ENCODE peak calls at places on chromosomes 12 and 14, in five cellular contexts. I is body of pancreas, R is adipocyte, E is amniotic epithelial cell, L is aorta. H is an unnamed sample.

GRCh38 chr14:79082883-79083282 is 912.7 kb downstream of the NRXN3 start:
- DNase-seq in I (no peak), R (no peak), E (no peak), L (no peak), H (no peak)

GRCh38 chr14:72753879-72754400 is 140.0 kb downstream of the DPF3 start:
- DNase-seq in E (no peak), I (no peak), L (no peak), R (no peak), H (no peak)

GRCh38 chr12:131452444-131452860 is 258.4 kb upstream of the SFSWAP start:
- DNase-seq in I (no peak), E (no peak), L (no peak), R (no peak), H (no peak)

GRCh38 chr12:109525279-109525585 is 47.8 kb downstream of the UBE3B start:
- DNase-seq in R (no peak), L (peak; percentile 6), E (no peak), I (no peak), H (no peak)

GRCh38 chr12:75599061-75599460 is 87.7 kb upstream of the KRR1 start:
- DNase-seq in I (no peak), L (no peak), R (no peak), E (no peak), H (no peak)

GRCh38 chr14:73058923-73059311 is 583 bp downstream of the RBM25 start:
- DNase-seq in E (no peak), L (peak; percentile 78), I (peak; percentile 33), R (peak; percentile 60), H (no peak)

GRCh38 chr12:109588461-109589239 is 15.1 kb downstream of the MVK start:
- DNase-seq in I (no peak), R (no peak), E (no peak), L (no peak), H (peak; percentile 85)

GRCh38 chr14:105315211-105315721 is 718 bp downstream of the PACS2 start:
- DNase-seq in I (peak; percentile 54), L (no peak), E (peak; percentile 13), R (peak; percentile 50), H (peak; percentile 57)

GRCh38 chr12:105167346-105167745 is 59.8 kb downstream of the WASHC4 start:
- DNase-seq in L (no peak), E (no peak), R (peak; percentile 39), I (no peak), H (no peak)

GRCh38 chr14:75295061-75295461 is 16.4 kb downstream of the FOS start:
- DNase-seq in E (peak; percentile 84), L (peak; percentile 91), R (peak; percentile 86), I (peak; percentile 64), H (peak; percentile 77)

GRCh38 chr12:105765053-105766019 is 373.4 kb downstream of the NUAK1 start:
- DNase-seq in R (no peak), I (no peak), E (no peak), L (no peak), H (no peak)

GRCh38 chr12:114682920-114683708 is 861 bp downstream of the TBX3 start:
- DNase-seq in L (peak; percentile 82), E (no peak), I (no peak), R (peak; percentile 58), H (no peak)

GRCh38 chr12:31591308-31591901 is 469 bp upstream of the DENND5B start:
- DNase-seq in E (peak; percentile 53), I (peak; percentile 25), L (no peak), R (peak; percentile 62), H (peak; percentile 20)